ENCODE peak calls at places on chromosomes 3 and 15, in four cellular contexts. U, G, S and D are unnamed samples. For H3K4me1, the result is how much of the 10 kb centered on the place peaks cover.

GRCh38 chr15:77187751-77188464 is 117.0 kb upstream of the TSPAN3 start:
- DNase-seq in G (peak), S (no peak), U (no peak), D (peak)

GRCh38 chr15:60585743-60586708 is 107.1 kb upstream of the ICE2 start:
- DNase-seq in G (peak), S (peak), U (peak), D (peak)

GRCh38 chr3:160134454-160134853 is 90.8 kb upstream of the C3orf80 start:
- DNase-seq in S (no peak), G (no peak), U (no peak), D (no peak)

GRCh38 chr3:184077881-184078280 is 19.0 kb upstream of the HTR3E start:
- DNase-seq in U (peak), G (no peak), S (no peak), D (no peak)

GRCh38 chr3:64489361-64490044 is 198.3 kb downstream of the ADAMTS9 start:
- DNase-seq in U (no peak), S (peak), G (peak), D (no peak)

GRCh38 chr3:126816956-126817777 is 113.1 kb downstream of the CHCHD6 start:
- DNase-seq in U (peak), G (no peak), S (no peak), D (no peak)

GRCh38 chr3:11651900-11652299 is 8.2 kb upstream of the VGLL4 start:
- DNase-seq in U (peak), G (no peak), S (no peak), D (peak)

GRCh38 chr3:46293035-46293724 is 50.9 kb downstream of the CCR3 start:
- DNase-seq in U (no peak), S (no peak), G (no peak), D (no peak)

GRCh38 chr15:63972801-63973200 is 73.5 kb downstream of the DAPK2 start:
- DNase-seq in G (peak), S (no peak), U (no peak), D (no peak)

GRCh38 chr15:35696767-35697231 is 150.8 kb upstream of the DPH6 start:
- DNase-seq in G (peak), S (no peak), U (peak), D (no peak)

GRCh38 chr15:37891754-37892368 is 42.6 kb upstream of the TMCO5A start:
- DNase-seq in S (no peak), G (peak), U (peak), D (peak)

GRCh38 chr3:156772588-156773206 is 53.5 kb upstream of the LEKR1 start:
- DNase-seq in G (peak), S (no peak), U (no peak), D (no peak)

GRCh38 chr3:156519758-156520162 is 35.2 kb downstream of the SSR3 start:
- DNase-seq in S (no peak), G (peak), U (no peak), D (peak)

GRCh38 chr15:52040167-52040900 is 21.3 kb downstream of the MAPK6 start:
- DNase-seq in S (no peak), G (no peak), U (no peak), D (no peak)

GRCh38 chr3:133896002-133896761 is 500 bp upstream of the RAB6B start:
- DNase-seq in U (no peak), G (peak), S (no peak), D (no peak)

GRCh38 chr3:113051827-113052226 is 61.0 kb downstream of the GTPBP8 start:
- DNase-seq in S (no peak), G (no peak), U (no peak), D (no peak)

GRCh38 chr3:36988336-36988735 is 4.6 kb downstream of the EPM2AIP1 start:
- DNase-seq in S (no peak), U (no peak), G (no peak), D (peak)

GRCh38 chr3:11477286-11477935 is 166.3 kb downstream of the VGLL4 start:
- DNase-seq in U (no peak), S (no peak), G (peak), D (no peak)

GRCh38 chr3:170467560-170467959 is 48.9 kb downstream of the CLDN11 start:
- DNase-seq in S (no peak), G (no peak), U (no peak), D (no peak)

GRCh38 chr3:64612082-64612860 is 75.5 kb downstream of the ADAMTS9 start:
- DNase-seq in G (no peak), S (no peak), U (no peak), D (no peak)

GRCh38 chr3:59780209-59780608 is 730.4 kb upstream of the CFAP20DC start:
- DNase-seq in U (no peak), G (no peak), S (no peak), D (no peak)

GRCh38 chr3:149588909-149589308 is 68.9 kb downstream of the WWTR1 start:
- DNase-seq in U (no peak), G (no peak), S (no peak), D (no peak)

GRCh38 chr3:149717391-149718056 is 34.8 kb downstream of the COMMD2 start:
- DNase-seq in G (peak), S (peak), U (peak), D (peak)

GRCh38 chr15:59536553-59536952 is 75.0 kb upstream of the GCNT3 start:
- DNase-seq in S (no peak), G (no peak), U (no peak), D (no peak)

GRCh38 chr3:195086341-195086740 is 184.6 kb downstream of the XXYLT1 start:
- DNase-seq in S (no peak), U (no peak), G (no peak), D (no peak)

GRCh38 chr3:61662861-61663260 is 101.5 kb downstream of the PTPRG start:
- DNase-seq in U (no peak), S (no peak), G (peak), D (no peak)

GRCh38 chr3:159936541-159936940 is 52.1 kb upstream of the IL12A start:
- DNase-seq in S (no peak), U (no peak), G (no peak), D (no peak)

GRCh38 chr3:23945653-23945902 is 492 bp downstream of the NR1D2 start:
- DNase-seq in S (no peak), U (no peak), G (no peak), D (no peak)

GRCh38 chr3:142210608-142211007 is 14.8 kb downstream of the GK5 start:
- DNase-seq in U (no peak), S (no peak), G (no peak), D (no peak)

GRCh38 chr3:173411288-173412064 is 13.9 kb downstream of the NLGN1 start:
- DNase-seq in S (no peak), G (peak), U (peak), D (no peak)

GRCh38 chr3:103308921-103309320 is 874.1 kb downstream of the ZPLD1 start:
- DNase-seq in U (no peak), G (no peak), S (no peak), D (no peak)

GRCh38 chr3:63364909-63365308 is 86.8 kb downstream of the SYNPR start:
- DNase-seq in U (no peak), S (no peak), G (no peak), D (no peak)

GRCh38 chr15:68389041-68389930 is 42.7 kb downstream of the ITGA11 start:
- DNase-seq in S (peak), G (no peak), U (no peak), D (no peak)

GRCh38 chr3:20637729-20638128 is 451.7 kb upstream of the SGO1 start:
- DNase-seq in U (no peak), G (no peak), S (no peak), D (no peak)
- H3K4me1 ChIP-seq in U (under half), G (under half), S (under half), D (under half)

GRCh38 chr3:123357275-123357674 is 91.6 kb downstream of the ADCY5 start:
- DNase-seq in U (no peak), S (no peak), G (no peak), D (no peak)
- H3K27ac ChIP-seq in U (no peak), S (no peak), G (no peak), D (no peak)

GRCh38 chr3:31766654-31767053 is 214.4 kb downstream of the OSBPL10 start:
- DNase-seq in S (no peak), G (no peak), U (no peak), D (no peak)
- H3K4me1 ChIP-seq in S (under half), G (under half), U (under half), D (under half)

GRCh38 chr3:53223541-53223966 is 32.3 kb downstream of the TKT start:
- DNase-seq in G (no peak), S (no peak), U (no peak), D (no peak)

GRCh38 chr3:53221827-53222182 is 34.0 kb downstream of the TKT start:
- DNase-seq in S (no peak), U (no peak), G (no peak), D (no peak)

GRCh38 chr3:53224026-53224425 is 31.8 kb downstream of the TKT start:
- DNase-seq in G (no peak), S (no peak), U (no peak), D (no peak)

GRCh38 chr3:53222183-53222901 is 33.5 kb downstream of the TKT start:
- DNase-seq in U (peak), G (no peak), S (no peak), D (no peak)

GRCh38 chr3:53223025-53223424 is 32.8 kb downstream of the TKT start:
- DNase-seq in G (no peak), U (peak), S (no peak), D (no peak)
- H3K27ac ChIP-seq in G (no peak), U (peak), S (no peak), D (no peak)